ENCODE peak calls at places on chromosome 19, in eight cellular contexts. W is testis; Z is OCI-LY7; Y is IMR-90; M is CD8-positive, alpha-beta memory T cell; A is CD4-positive, CD25-positive, alpha-beta regulatory T cell; E is right lobe of liver; K is GM12878. F is an unnamed sample.

GRCh38 chr19:17680235-17680722 is 7.9 kb downstream of the UNC13A start:
- DNase-seq in M (peak; percentile 58), A (peak; percentile 54), W (peak; percentile 84), Z (peak; percentile 29), Y (peak; percentile 62), K (peak; percentile 27), E (peak; percentile 78), F (peak; percentile 60)

GRCh38 chr19:11373166-11373884 is 1.1 kb upstream of the SWSAP1 start:
- DNase-seq in W (peak; percentile 76), Y (no peak), Z (no peak), A (no peak), E (no peak), M (no peak), K (no peak), F (no peak)

GRCh38 chr19:12695997-12696365 is 450 bp downstream of the FBXW9 start:
- DNase-seq in K (no peak), Z (peak; percentile 18), Y (no peak), A (no peak), E (no peak), M (no peak), W (no peak), F (no peak)

GRCh38 chr19:34642241-34642640 is 34.7 kb downstream of the SCGB2B2 start:
- DNase-seq in Y (no peak), M (no peak), A (no peak), K (no peak), E (no peak), W (no peak), Z (no peak), F (no peak)

GRCh38 chr19:31316201-31316951 is 32.9 kb downstream of the TSHZ3 start:
- DNase-seq in Z (no peak), M (no peak), W (peak; percentile 27), A (no peak), Y (peak; percentile 61), E (no peak), K (no peak), F (no peak)

GRCh38 chr19:3268763-3269162 is 44.3 kb downstream of the CELF5 start:
- DNase-seq in Y (no peak), M (no peak), K (no peak), W (no peak), E (no peak), A (no peak), Z (no peak), F (no peak)

GRCh38 chr19:52997975-52998374 is 15.7 kb upstream of the ERVV-1 start:
- DNase-seq in M (no peak), Y (no peak), Z (no peak), K (no peak), A (no peak), W (no peak), E (no peak), F (no peak)

GRCh38 chr19:30792561-30793505 is 420.6 kb downstream of the ZNF536 start:
- DNase-seq in M (no peak), E (no peak), Y (no peak), A (no peak), Z (no peak), K (no peak), W (no peak), F (no peak)

GRCh38 chr19:33040994-33041827 is 23.5 kb downstream of the RHPN2 start:
- DNase-seq in A (no peak), Z (no peak), E (peak; percentile 79), Y (no peak), K (peak; percentile 37), W (no peak), M (no peak), F (no peak)

GRCh38 chr19:33143897-33144405 is 12.0 kb downstream of the WDR88 start:
- DNase-seq in W (peak; percentile 80), K (no peak), Y (peak; percentile 42), Z (peak; percentile 38), E (peak; percentile 51), A (peak; percentile 62), M (peak; percentile 50), F (no peak)

GRCh38 chr19:15126511-15126910 is 19.3 kb downstream of the SYDE1 start:
- DNase-seq in W (no peak), E (no peak), M (no peak), Z (no peak), A (no peak), K (no peak), Y (no peak), F (no peak)

GRCh38 chr19:37635076-37636056 is 19.9 kb downstream of the ZFP30 start:
- DNase-seq in Z (no peak), Y (no peak), K (no peak), A (no peak), M (no peak), W (no peak), E (no peak), F (no peak)

GRCh38 chr19:4378886-4379285 is 21.5 kb downstream of the SH3GL1 start:
- DNase-seq in A (no peak), Z (no peak), W (no peak), M (no peak), K (no peak), Y (no peak), E (no peak), F (no peak)
- H3K4me1 ChIP-seq in A (peaks cover 61% of the 10 kb centered on the region), Z (peaks cover 54% of the 10 kb centered on the region), W (peaks cover 38% of the 10 kb centered on the region), M (peaks cover 50% of the 10 kb centered on the region), K (peaks cover 80% of the 10 kb centered on the region), Y (peaks cover 46% of the 10 kb centered on the region), E (peaks cover 7% of the 10 kb centered on the region), F (peaks cover 36% of the 10 kb centered on the region)

GRCh38 chr19:39054091-39054470 is 21.7 kb upstream of the FBXO27 start:
- DNase-seq in A (no peak), W (no peak), E (no peak), Z (no peak), K (no peak), Y (no peak), M (no peak), F (no peak)

GRCh38 chr19:39060130-39060529 is 24.0 kb upstream of the ACP7 start:
- DNase-seq in Y (no peak), M (no peak), K (no peak), A (no peak), W (no peak), Z (no peak), E (no peak), F (no peak)

GRCh38 chr19:39057615-39058014 is 25.3 kb upstream of the FBXO27 start:
- DNase-seq in E (no peak), Z (no peak), K (no peak), M (no peak), Y (no peak), A (no peak), W (no peak), F (no peak)

GRCh38 chr19:39064405-39064804 is 19.8 kb upstream of the ACP7 start:
- DNase-seq in Y (no peak), E (no peak), M (no peak), W (no peak), A (no peak), K (no peak), Z (no peak), F (no peak)

DNA sequence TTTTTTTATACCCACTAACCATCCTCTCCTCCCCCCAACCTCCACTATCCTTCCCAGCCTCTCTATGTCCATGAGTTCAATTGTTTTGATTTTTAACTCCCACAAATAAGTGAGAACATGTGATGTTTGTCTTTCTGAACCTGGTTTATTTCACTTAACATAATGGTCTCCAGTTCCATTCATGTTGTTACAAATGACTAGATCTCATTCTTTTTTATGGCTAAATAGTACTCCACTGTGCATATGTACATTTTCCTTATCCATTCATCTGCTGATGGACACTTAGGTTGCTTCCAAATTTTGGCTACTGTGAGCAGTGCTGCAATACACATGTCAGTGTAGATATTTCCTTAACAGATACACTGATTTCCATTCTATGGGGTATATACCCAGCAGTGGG is 24.9 kb upstream of the ACP7 start:
- DNase-seq in E (no peak), W (no peak), K (no peak), Z (no peak), M (no peak), A (no peak), Y (no peak), F (no peak)
- H3K4me1 ChIP-seq in E (no peaks in the 10 kb centered on the region), W (no peaks in the 10 kb centered on the region), K (no peaks in the 10 kb centered on the region), Z (no peaks in the 10 kb centered on the region), M (no peaks in the 10 kb centered on the region), A (no peaks in the 10 kb centered on the region), Y (no peaks in the 10 kb centered on the region), F (no peaks in the 10 kb centered on the region)

GRCh38 chr19:28731577-28731976 is 481.4 kb downstream of the UQCRFS1 start:
- DNase-seq in E (no peak), W (no peak), A (no peak), K (no peak), Z (no peak), Y (no peak), M (no peak), F (no peak)
- H3K4me1 ChIP-seq in E (no peaks in the 10 kb centered on the region), W (no peaks in the 10 kb centered on the region), A (no peaks in the 10 kb centered on the region), K (no peaks in the 10 kb centered on the region), Z (no peaks in the 10 kb centered on the region), Y (no peaks in the 10 kb centered on the region), M (no peaks in the 10 kb centered on the region), F (peaks cover under 1% of the 10 kb centered on the region)

GRCh38 chr19:39813264-39813998 is 20.5 kb downstream of the DYRK1B start:
- DNase-seq in A (no peak), E (no peak), W (no peak), Y (no peak), K (no peak), Z (no peak), M (no peak), F (no peak)
- H3K4me1 ChIP-seq in A (no peaks in the 10 kb centered on the region), E (no peaks in the 10 kb centered on the region), W (no peaks in the 10 kb centered on the region), Y (no peaks in the 10 kb centered on the region), K (peaks cover 21% of the 10 kb centered on the region), Z (no peaks in the 10 kb centered on the region), M (no peaks in the 10 kb centered on the region), F (no peaks in the 10 kb centered on the region)

GRCh38 chr19:485583-486236 is 10.6 kb upstream of the MADCAM1 start:
- DNase-seq in A (no peak), K (no peak), Y (no peak), W (peak; percentile 90), E (no peak), Z (no peak), M (no peak), F (no peak)
- H3K4me1 ChIP-seq in A (peaks cover 14% of the 10 kb centered on the region), K (no peaks in the 10 kb centered on the region), Y (peaks cover 4% of the 10 kb centered on the region), W (peaks cover 13% of the 10 kb centered on the region), E (no peaks in the 10 kb centered on the region), Z (peaks cover 11% of the 10 kb centered on the region), M (peaks cover 4% of the 10 kb centered on the region), F (peaks cover 8% of the 10 kb centered on the region)

GRCh38 chr19:5948697-5949564 is 29.0 kb downstream of the RANBP3 start:
- DNase-seq in M (no peak), E (no peak), A (peak; percentile 34), Y (no peak), W (no peak), K (no peak), Z (no peak), F (no peak)
- H3K4me1 ChIP-seq in M (peaks cover 80% of the 10 kb centered on the region), E (no peaks in the 10 kb centered on the region), A (peaks cover 78% of the 10 kb centered on the region), Y (peaks cover 53% of the 10 kb centered on the region), W (peaks cover 48% of the 10 kb centered on the region), K (peaks cover 15% of the 10 kb centered on the region), Z (peaks cover 68% of the 10 kb centered on the region), F (peaks cover 73% of the 10 kb centered on the region)

F was measured in thoracic aorta.